ENCODE peak calls at places on chromosome 12, in six cellular contexts. M, V, P, G, Y and K are unnamed samples.

GRCh38 chr12:11162494-11162893 is 8.5 kb upstream of the SMIM10L1 start:
- DNase-seq in M (no peak), V (no peak), P (no peak), G (no peak), Y (no peak), K (no peak)

GRCh38 chr12:4379410-4379809 is at the start of gene FGF23:
- DNase-seq in M (no peak), V (no peak), P (no peak), G (peak; percentile 90), Y (no peak), K (no peak)

GRCh38 chr12:65643595-65644386 is 180.5 kb upstream of the HMGA2 start:
- DNase-seq in M (no peak), V (no peak), P (no peak), G (no peak), Y (no peak), K (no peak)

GRCh38 chr12:127008758-127009403 is 1258.1 kb upstream of the TMEM132C start:
- DNase-seq in M (no peak), V (no peak), P (peak; percentile 21), G (no peak), Y (no peak), K (no peak)

GRCh38 chr12:101924647-101925046 is 47.3 kb downstream of the DRAM1 start:
- DNase-seq in M (peak; percentile 63), V (no peak), P (no peak), G (no peak), Y (no peak), K (no peak)

GRCh38 chr12:38289396-38289795 is 27.2 kb upstream of the ALG10B start:
- DNase-seq in M (no peak), V (no peak), P (no peak), G (no peak), Y (no peak), K (no peak)

GRCh38 chr12:112473056-112473455 is 54.3 kb downstream of the PTPN11 start:
- DNase-seq in M (no peak), V (no peak), P (no peak), G (no peak), Y (no peak), K (no peak)

GRCh38 chr12:29149691-29150382 is 759 bp downstream of the FAR2 start:
- DNase-seq in M (no peak), V (no peak), P (peak; percentile 38), G (no peak), Y (peak; percentile 68), K (no peak)

GRCh38 chr12:1519642-1520041 is 74.7 kb downstream of the FBXL14 start:
- DNase-seq in M (no peak), V (no peak), P (no peak), G (no peak), Y (no peak), K (no peak)

GRCh38 chr12:110591508-110592051 is 8.5 kb upstream of the PPTC7 start:
- DNase-seq in M (no peak), V (no peak), P (no peak), G (no peak), Y (no peak), K (no peak)

GRCh38 chr12:63302941-63303536 is 152.0 kb upstream of the AVPR1A start:
- DNase-seq in M (no peak), V (no peak), P (no peak), G (no peak), Y (no peak), K (no peak)

GRCh38 chr12:63306476-63306875 is 155.5 kb upstream of the AVPR1A start:
- DNase-seq in M (no peak), V (no peak), P (no peak), G (no peak), Y (no peak), K (no peak)

GRCh38 chr12:63308701-63309100 is 157.7 kb upstream of the AVPR1A start:
- DNase-seq in M (no peak), V (no peak), P (no peak), G (no peak), Y (no peak), K (no peak)

GRCh38 chr12:63304844-63305243 is 153.8 kb upstream of the AVPR1A start:
- DNase-seq in M (no peak), V (no peak), P (no peak), G (no peak), Y (no peak), K (no peak)

DNA sequence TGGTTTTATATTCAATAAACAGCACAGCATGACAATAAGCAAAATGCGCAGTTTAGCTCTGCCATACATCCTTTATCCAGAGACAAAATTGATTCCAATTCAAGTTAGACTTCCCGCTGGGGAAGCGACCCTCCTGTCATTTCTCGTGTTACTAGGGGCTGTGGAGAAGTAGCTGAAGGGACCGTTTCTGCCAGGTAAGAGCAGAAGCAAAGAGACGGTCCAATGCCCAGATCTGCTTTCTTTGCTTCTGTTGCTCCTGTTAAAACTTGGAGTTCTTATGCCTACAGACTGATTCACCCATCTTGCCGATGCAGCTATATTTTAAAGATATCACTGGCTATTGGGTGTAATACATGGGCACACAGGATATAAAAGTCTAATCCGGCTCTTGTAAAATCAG is 156.8 kb upstream of the AVPR1A start:
- DNase-seq in M (no peak), V (no peak), P (no peak), G (no peak), Y (no peak), K (no peak)
- TF ChIP-seq EP300 in M (no peak), V (no peak), P (no peak), G (no peak), Y (no peak), K (no peak)

DNA sequence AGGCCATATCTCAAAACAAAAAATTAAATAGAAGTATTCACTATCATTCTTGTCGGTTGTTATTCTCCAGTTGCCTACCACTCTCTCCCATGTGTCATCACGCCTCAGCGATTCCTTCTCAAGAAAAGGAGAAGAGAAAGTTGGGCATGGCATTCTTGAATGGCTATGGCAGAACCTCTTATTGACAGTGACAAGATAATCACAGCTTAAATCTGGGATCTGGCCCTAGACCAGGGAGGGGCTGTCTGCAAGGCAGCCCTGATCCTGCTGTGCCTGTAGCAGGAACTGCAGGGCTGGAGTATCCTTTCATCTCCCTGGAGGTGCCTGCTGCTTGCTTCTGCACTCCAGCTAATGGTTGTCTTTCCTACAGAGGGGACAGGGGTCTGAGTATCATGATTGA is 12.8 kb upstream of the MLEC start:
- DNase-seq in M (no peak), V (no peak), P (no peak), G (no peak), Y (no peak), K (no peak)
- H3K4me1 ChIP-seq in M (no peaks in the 10 kb centered on the region), V (peaks cover 7% of the 10 kb centered on the region), P (peaks cover 23% of the 10 kb centered on the region), G (peaks cover 4% of the 10 kb centered on the region), Y (peaks cover 2% of the 10 kb centered on the region), K (peaks cover 8% of the 10 kb centered on the region)

DNA sequence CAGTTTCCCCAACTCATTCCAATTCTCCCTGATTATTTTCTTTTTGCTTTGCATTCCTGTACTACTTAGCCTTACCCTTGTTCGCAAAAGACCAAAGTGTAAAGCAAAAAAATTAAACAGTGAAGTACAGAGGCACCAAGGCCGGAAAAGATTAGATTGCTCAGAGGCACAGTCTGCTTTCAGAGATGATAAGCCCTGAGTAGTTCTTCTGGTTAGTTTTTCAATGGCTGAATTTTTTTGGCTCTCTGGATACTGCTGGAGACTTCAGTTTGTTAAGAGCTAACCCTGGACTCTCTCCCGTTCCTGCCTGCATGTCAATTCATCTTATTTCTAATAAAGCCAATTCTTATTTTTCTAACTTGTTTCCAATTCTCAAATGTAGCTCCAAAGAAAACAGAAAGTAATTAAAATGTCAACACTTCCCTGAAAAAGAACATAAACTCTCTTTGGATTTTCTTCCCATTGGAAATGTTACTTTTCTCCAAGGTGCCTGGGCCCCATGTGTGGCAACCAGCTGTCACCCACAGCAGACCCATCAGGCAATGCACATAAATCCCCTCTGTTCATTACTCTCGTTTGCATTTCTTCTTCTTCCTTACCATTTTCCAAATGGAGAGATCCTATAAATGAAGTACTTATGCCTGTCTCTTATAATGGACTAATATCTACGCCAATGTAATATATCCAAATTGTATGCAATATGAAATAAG is 142.8 kb downstream of the BTG1 start:
- DNase-seq in M (no peak), V (no peak), P (no peak), G (no peak), Y (no peak), K (no peak)
- TF ChIP-seq EP300 in M (no peak), V (no peak), P (no peak), G (no peak), Y (no peak), K (no peak)

GRCh38 chr12:108803428-108804105 is 53.8 kb downstream of the SSH1 start:
- DNase-seq in M (peak; percentile 89), V (peak; percentile 80), P (peak; percentile 82), G (peak; percentile 96), Y (peak; percentile 94), K (peak; percentile 76)

GRCh38 chr12:108804361-108804949 is 52.9 kb downstream of the SSH1 start:
- DNase-seq in M (peak; percentile 82), V (no peak), P (peak; percentile 49), G (no peak), Y (peak; percentile 91), K (peak; percentile 52)

GRCh38 chr12:108806921-108807320 is 50.5 kb downstream of the SSH1 start:
- DNase-seq in M (no peak), V (no peak), P (no peak), G (no peak), Y (no peak), K (no peak)

GRCh38 chr12:108806350-108806749 is 51.0 kb downstream of the SSH1 start:
- DNase-seq in M (no peak), V (no peak), P (no peak), G (no peak), Y (no peak), K (no peak)

DNA sequence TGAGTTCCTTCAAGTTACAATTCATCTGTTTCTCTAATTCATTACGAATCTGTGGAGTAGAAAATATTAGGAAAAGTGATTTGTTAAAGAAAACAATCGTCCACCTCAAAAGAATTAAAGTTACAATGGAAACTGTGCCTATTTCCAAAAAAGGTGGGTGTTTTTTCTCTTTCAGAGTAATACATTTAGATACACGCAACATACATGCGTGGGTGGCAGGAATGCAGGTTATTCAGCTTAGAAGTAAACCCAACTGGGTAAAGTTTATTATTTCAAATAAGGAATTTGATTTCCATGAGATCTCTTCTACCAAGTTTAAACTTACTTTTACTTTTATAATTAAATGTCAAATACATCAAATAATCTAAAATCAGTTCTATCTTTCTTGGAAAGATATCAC is 52.2 kb downstream of the SSH1 start:
- DNase-seq in M (no peak), V (no peak), P (no peak), G (no peak), Y (no peak), K (no peak)
- H3K4me1 ChIP-seq in M (peaks cover 14% of the 10 kb centered on the region), V (peaks cover 59% of the 10 kb centered on the region), P (peaks cover 55% of the 10 kb centered on the region), G (peaks cover 53% of the 10 kb centered on the region), Y (peaks cover 71% of the 10 kb centered on the region), K (peaks cover 29% of the 10 kb centered on the region)

DNA sequence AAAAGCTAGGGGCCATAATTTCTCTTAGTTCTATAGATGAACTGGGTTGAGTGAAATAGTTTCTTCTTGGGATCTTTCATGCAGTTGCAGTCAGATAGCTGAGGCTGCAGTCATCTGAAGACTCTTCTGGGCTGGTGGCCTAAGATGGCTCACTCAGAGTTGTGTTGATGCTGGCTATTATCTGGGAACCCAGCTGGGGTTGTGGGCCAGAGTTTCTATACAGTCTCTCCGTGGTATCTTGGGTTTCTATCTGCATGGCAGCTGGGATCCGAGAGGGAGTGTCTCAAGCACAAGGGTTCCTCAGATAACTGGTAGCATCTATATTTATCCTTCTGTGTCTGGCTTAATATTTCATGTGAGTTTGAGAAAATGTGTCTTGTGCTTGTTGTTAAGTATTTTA is 21.1 kb downstream of the AVPR1A start:
- DNase-seq in M (no peak), V (no peak), P (no peak), G (no peak), Y (no peak), K (no peak)
- TF ChIP-seq EP300 in M (no peak), V (no peak), P (no peak), G (no peak), Y (no peak), K (no peak)